ENCODE peak calls at places on chromosomes 12 and 14, in four cellular contexts. A is fibroblast of pulmonary artery, U is brain microvascular endothelial cell, K is psoas muscle. E is an unnamed sample.

GRCh38 chr14:53954551-53955233 is 1.9 kb downstream of the BMP4 start:
- DNase-seq in U (peak; percentile 10), A (peak; percentile 31), K (peak; percentile 59), E (peak; percentile 17)

GRCh38 chr12:131681257-131681620 is 29.7 kb upstream of the SFSWAP start:
- DNase-seq in U (no peak), A (no peak), K (no peak), E (no peak)

GRCh38 chr12:42679402-42679801 is 89.9 kb upstream of the PRICKLE1 start:
- DNase-seq in U (peak; percentile 31), K (no peak), A (no peak), E (peak; percentile 50)

GRCh38 chr14:50947446-50947845 is 3.2 kb upstream of the PYGL start:
- DNase-seq in K (no peak), A (no peak), U (no peak), E (peak; percentile 30)

GRCh38 chr14:63857467-63858030 is 4.7 kb downstream of the SYNE2 start:
- DNase-seq in K (no peak), A (no peak), U (no peak), E (peak; percentile 28)

GRCh38 chr12:108821407-108822397 is 35.7 kb downstream of the SSH1 start:
- DNase-seq in A (peak; percentile 51), U (peak; percentile 61), K (no peak), E (peak; percentile 72)

GRCh38 chr14:31283568-31284252 is 76.1 kb upstream of the HECTD1 start:
- DNase-seq in K (no peak), A (no peak), U (no peak), E (no peak)

GRCh38 chr12:124544311-124544970 is 23.0 kb downstream of the NCOR2 start:
- DNase-seq in K (no peak), U (no peak), A (no peak), E (no peak)

GRCh38 chr12:57430117-57430930 is 519 bp downstream of the R3HDM2 start:
- DNase-seq in K (peak; percentile 76), U (peak; percentile 9), A (peak; percentile 33), E (peak; percentile 26)

GRCh38 chr12:1330475-1330827 is 263.9 kb downstream of the FBXL14 start:
- DNase-seq in U (no peak), A (no peak), K (no peak), E (no peak)

GRCh38 chr12:53737951-53738833 is 10.9 kb upstream of the CALCOCO1 start:
- DNase-seq in U (no peak), K (no peak), A (no peak), E (no peak)

GRCh38 chr14:54803926-54804719 is 98.5 kb downstream of the GCH1 start:
- DNase-seq in A (no peak), K (no peak), U (no peak), E (no peak)

GRCh38 chr12:18864900-18865561 is 127.1 kb downstream of the CAPZA3 start:
- DNase-seq in K (no peak), U (peak; percentile 40), A (peak; percentile 37), E (peak; percentile 93)

GRCh38 chr12:113072136-113072535 is 15.6 kb downstream of the DTX1 start:
- DNase-seq in A (no peak), U (no peak), K (no peak), E (peak; percentile 32)

GRCh38 chr12:8905546-8905945 is 8.8 kb upstream of the PHC1 start:
- DNase-seq in U (no peak), A (peak; percentile 12), K (no peak), E (no peak)

GRCh38 chr14:74955229-74955999 is at the start of gene PGF:
- DNase-seq in U (no peak), K (peak; percentile 85), A (peak; percentile 44), E (peak; percentile 18)

GRCh38 chr12:45234134-45234865 is 18.4 kb downstream of the ANO6 start:
- DNase-seq in K (no peak), U (peak; percentile 94), A (peak; percentile 97), E (peak; percentile 98)

GRCh38 chr12:28180791-28181190 is 9.5 kb upstream of the CCDC91 start:
- DNase-seq in K (no peak), U (no peak), A (peak; percentile 12), E (no peak)

GRCh38 chr12:105321125-105321524 is 9.4 kb upstream of the C12orf75 start:
- DNase-seq in U (no peak), K (no peak), A (no peak), E (no peak)
- TF ChIP-seq CTCF in U (no peak), K (no peak), A (no peak), E (no peak)

GRCh38 chr14:94001501-94002396 is 4.6 kb downstream of the CCDC197 start:
- DNase-seq in U (peak; percentile 50), K (peak; percentile 75), A (peak; percentile 77), E (peak; percentile 63)

GRCh38 chr14:94005324-94005723 is 8.2 kb downstream of the CCDC197 start:
- DNase-seq in A (no peak), K (no peak), U (no peak), E (no peak)

GRCh38 chr14:94000986-94001385 is 3.9 kb downstream of the CCDC197 start:
- DNase-seq in U (no peak), A (no peak), K (no peak), E (no peak)

GRCh38 chr14:94004015-94004414 is 6.9 kb downstream of the CCDC197 start:
- DNase-seq in A (no peak), K (no peak), U (no peak), E (no peak)

DNA sequence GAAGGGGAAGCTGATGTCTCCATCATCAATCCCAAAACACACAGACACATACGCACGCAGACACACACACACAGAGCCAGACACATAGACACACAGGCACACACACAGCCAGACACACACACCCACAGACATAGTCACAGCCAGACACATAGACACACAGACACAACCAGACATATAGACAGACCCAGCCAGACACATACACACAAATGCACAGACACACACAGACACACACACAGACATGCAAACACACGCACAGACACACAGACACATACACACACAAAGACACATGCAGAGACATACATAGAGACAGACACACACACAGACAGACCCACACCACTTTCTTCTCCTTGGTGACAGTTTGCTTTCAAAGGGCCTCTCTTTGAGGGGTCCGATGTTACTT is 6.3 kb downstream of the CCDC197 start:
- DNase-seq in U (no peak), K (no peak), A (no peak), E (no peak)
- TF ChIP-seq CTCF in U (no peak), K (no peak), A (no peak), E (no peak)

DNA sequence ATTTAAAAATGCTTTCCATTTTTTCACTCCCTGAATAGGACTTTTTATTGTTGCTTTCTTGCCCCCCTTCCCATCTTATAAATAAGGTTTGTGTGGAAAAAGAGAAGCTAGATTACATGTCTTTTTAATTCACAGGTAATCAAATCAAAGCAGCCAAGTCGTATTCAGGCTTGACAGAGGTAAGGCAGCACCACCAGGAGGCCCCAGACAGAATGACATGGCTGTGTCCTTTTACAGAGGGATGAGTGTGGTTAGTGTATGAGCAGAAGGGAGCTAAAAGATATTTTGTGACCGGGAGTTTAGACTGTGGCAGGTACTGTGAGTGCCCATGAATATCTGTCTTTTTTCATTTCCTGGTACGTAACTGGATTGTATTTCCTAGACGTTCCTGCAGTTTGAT is 596.1 kb downstream of the ETNK1 start:
- DNase-seq in K (no peak), U (no peak), A (no peak), E (peak; percentile 5)
- TF ChIP-seq CTCF in K (no peak), U (peak; percentile 73), A (peak; percentile 2), E (peak; percentile 33)

GRCh38 chr12:5861426-5861825 is 83.6 kb downstream of the ANO2 start:
- DNase-seq in U (no peak), A (no peak), K (peak; percentile 76), E (no peak)

GRCh38 chr12:5870183-5870582 is 74.9 kb downstream of the ANO2 start:
- DNase-seq in K (no peak), U (no peak), A (no peak), E (no peak)

GRCh38 chr12:5865397-5865796 is 79.7 kb downstream of the ANO2 start:
- DNase-seq in A (no peak), K (no peak), U (no peak), E (no peak)

GRCh38 chr12:5868585-5869295 is 76.3 kb downstream of the ANO2 start:
- DNase-seq in K (no peak), A (no peak), U (no peak), E (no peak)

GRCh38 chr12:5864913-5865312 is 80.1 kb downstream of the ANO2 start:
- DNase-seq in K (no peak), A (no peak), U (no peak), E (no peak)
- TF ChIP-seq CTCF in K (no peak), A (no peak), U (no peak), E (no peak)

DNA sequence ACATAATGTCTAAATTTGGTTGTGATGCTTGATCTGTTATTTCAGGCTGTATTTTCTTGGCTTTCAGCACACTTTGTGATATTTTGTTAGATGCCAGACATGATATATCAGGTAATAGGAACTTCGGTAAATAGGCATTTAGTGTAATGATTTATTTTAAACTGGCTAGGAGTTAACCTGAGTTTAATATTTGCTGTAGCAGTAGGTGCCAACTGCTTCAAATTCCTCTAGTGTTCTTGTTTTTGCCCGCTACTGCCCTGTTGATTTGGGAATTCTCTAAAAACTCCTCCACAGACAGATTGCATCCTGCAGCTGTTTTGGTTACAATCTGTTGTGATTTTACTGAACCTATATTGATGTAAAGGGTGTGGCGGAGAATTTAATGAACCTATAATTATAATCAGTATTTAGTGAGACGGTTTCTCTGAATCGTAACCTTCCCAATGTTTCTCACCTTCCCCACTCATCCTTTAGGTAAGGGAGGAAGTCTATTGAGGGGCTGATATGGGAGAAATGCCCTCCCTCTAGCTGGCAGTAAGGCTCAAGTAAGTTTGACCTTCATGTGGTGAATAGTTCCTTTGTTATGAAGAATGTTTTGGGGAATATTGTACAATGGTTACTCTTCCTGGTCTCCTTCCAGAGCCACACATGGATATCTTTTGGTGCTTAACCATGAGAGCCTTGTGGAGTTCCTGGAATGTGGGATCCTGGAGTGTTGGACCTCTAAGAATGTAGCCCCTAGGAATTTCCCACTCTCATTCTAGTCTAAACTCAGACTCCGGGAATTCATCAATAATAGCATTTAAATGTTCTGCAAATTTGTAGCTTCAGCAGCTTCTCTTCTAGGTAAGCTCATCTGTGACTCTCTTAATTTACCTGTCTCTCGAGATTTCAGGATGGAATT is 634.1 kb downstream of the FSCB start:
- DNase-seq in K (no peak), A (no peak), U (no peak), E (no peak)
- TF ChIP-seq CTCF in K (no peak), A (no peak), U (no peak), E (no peak)

GRCh38 chr12:75568387-75568786 is 57.0 kb upstream of the KRR1 start:
- DNase-seq in U (no peak), K (no peak), A (no peak), E (no peak)
- TF ChIP-seq CTCF in U (no peak), K (no peak), A (no peak), E (no peak)

E was measured in fibroblast of mammary gland.